ENCODE peak calls at places on chromosome 18, in six cellular contexts. Q, M, K, W, P and C are unnamed samples.

GRCh38 chr18:78812067-78812466 is 167.6 kb upstream of the SALL3 start:
- DNase-seq in Q (no peak), P (no peak), W (no peak), M (no peak), K (no peak), C (no peak)

GRCh38 chr18:45384137-45384998 is 230.9 kb upstream of the SLC14A2 start:
- DNase-seq in K (peak; percentile 68), W (peak; percentile 75), M (peak; percentile 24), Q (peak; percentile 16), P (peak; percentile 61), C (peak; percentile 31)

GRCh38 chr18:77077836-77078456 is 54.6 kb downstream of the MBP start:
- DNase-seq in M (no peak), K (no peak), W (no peak), Q (no peak), P (no peak), C (no peak)

GRCh38 chr18:59514193-59514592 is 155.1 kb upstream of the LMAN1 start:
- DNase-seq in P (no peak), W (peak; percentile 68), K (peak; percentile 18), Q (no peak), M (peak; percentile 43), C (peak; percentile 79)

GRCh38 chr18:59324623-59324971 is 6.1 kb upstream of the CPLX4 start:
- DNase-seq in Q (no peak), P (no peak), M (no peak), W (no peak), K (no peak), C (no peak)

GRCh38 chr18:78607221-78607620 is 372.4 kb upstream of the SALL3 start:
- DNase-seq in W (no peak), K (no peak), M (no peak), P (no peak), Q (no peak), C (peak; percentile 54)

GRCh38 chr18:56869189-56869777 is 218.1 kb downstream of the WDR7 start:
- DNase-seq in M (no peak), Q (peak; percentile 55), W (no peak), P (peak; percentile 70), K (peak; percentile 19), C (no peak)

GRCh38 chr18:60975419-60975818 is 357.8 kb upstream of the CDH20 start:
- DNase-seq in Q (no peak), K (no peak), M (no peak), W (no peak), P (no peak), C (no peak)

GRCh38 chr18:845152-845819 is 33.2 kb upstream of the YES1 start:
- DNase-seq in P (no peak), Q (peak; percentile 81), M (no peak), K (no peak), W (no peak), C (no peak)

GRCh38 chr18:23588836-23589560 is 2.7 kb upstream of the NPC1 start:
- DNase-seq in Q (no peak), W (no peak), P (no peak), M (no peak), K (no peak), C (no peak)

GRCh38 chr18:3703732-3704176 is 253.8 kb downstream of the TGIF1 start:
- DNase-seq in Q (peak; percentile 48), K (peak; percentile 53), W (peak; percentile 82), M (peak; percentile 23), P (peak; percentile 58), C (no peak)

GRCh38 chr18:76993573-76993972 is 139.0 kb downstream of the MBP start:
- DNase-seq in K (no peak), M (no peak), W (peak; percentile 6), Q (no peak), P (no peak), C (no peak)

GRCh38 chr18:59537581-59537980 is 159.6 kb downstream of the CCBE1 start:
- DNase-seq in P (no peak), W (no peak), M (no peak), K (no peak), Q (no peak), C (no peak)

GRCh38 chr18:8011906-8012305 is 444.8 kb downstream of the PTPRM start:
- DNase-seq in W (no peak), P (peak; percentile 2), K (no peak), M (no peak), Q (no peak), C (no peak)

GRCh38 chr18:47530695-47531094 is 279.2 kb upstream of the SKOR2 start:
- DNase-seq in M (no peak), Q (no peak), W (no peak), P (no peak), K (no peak), C (no peak)
- TF ChIP-seq POLR2A in M (no peak), Q (no peak), W (no peak), P (no peak), K (no peak), C (no peak)

GRCh38 chr18:47799376-47799775 is 131.1 kb downstream of the SMAD2 start:
- DNase-seq in M (no peak), W (peak; percentile 18), Q (no peak), K (no peak), P (no peak), C (no peak)

GRCh38 chr18:47800192-47800591 is 130.3 kb downstream of the SMAD2 start:
- DNase-seq in M (no peak), Q (no peak), W (no peak), K (no peak), P (no peak), C (no peak)

GRCh38 chr18:47800756-47801155 is 129.7 kb downstream of the SMAD2 start:
- DNase-seq in K (no peak), Q (no peak), W (no peak), P (no peak), M (no peak), C (no peak)

GRCh38 chr18:47797126-47797525 is 133.3 kb downstream of the SMAD2 start:
- DNase-seq in P (no peak), Q (no peak), K (no peak), W (no peak), M (no peak), C (no peak)

DNA sequence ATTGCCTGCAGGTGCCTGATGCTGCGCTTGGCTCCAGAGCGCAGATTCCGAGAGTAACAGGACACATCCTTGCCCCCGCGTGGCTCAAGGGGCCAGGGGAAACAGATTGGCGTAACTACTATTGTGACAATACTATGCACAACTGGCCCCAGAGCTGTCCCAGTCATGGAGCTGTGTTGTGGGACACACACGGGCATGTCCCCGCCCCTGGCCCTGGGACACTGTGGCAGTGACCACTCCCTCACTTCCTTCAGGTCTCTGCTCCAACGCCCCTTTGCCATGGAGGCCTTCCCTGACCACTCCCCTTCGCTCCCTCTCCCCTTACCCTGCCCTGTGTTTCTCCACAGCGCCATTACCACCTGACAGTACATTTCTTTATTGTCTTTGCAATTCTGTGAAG is 132.1 kb downstream of the SMAD2 start:
- DNase-seq in W (no peak), Q (no peak), K (no peak), M (no peak), P (no peak), C (no peak)
- TF ChIP-seq POLR2A in W (no peak), Q (no peak), K (no peak), M (no peak), P (no peak), C (no peak)

GRCh38 chr18:32711862-32712261 is 61.0 kb downstream of the KLHL14 start:
- DNase-seq in Q (no peak), W (no peak), M (no peak), K (no peak), P (no peak), C (no peak)
- TF ChIP-seq POLR2A in Q (no peak), W (no peak), M (no peak), K (no peak), P (no peak), C (no peak)

GRCh38 chr18:49461602-49461977 is 1.1 kb upstream of the DYM start:
- DNase-seq in M (no peak), K (no peak), Q (no peak), W (no peak), P (no peak), C (no peak)

GRCh38 chr18:49456794-49457193 is 3.7 kb downstream of the DYM start:
- DNase-seq in Q (no peak), M (no peak), K (no peak), W (no peak), P (no peak), C (no peak)

GRCh38 chr18:49457616-49458015 is 2.8 kb downstream of the DYM start:
- DNase-seq in Q (no peak), W (no peak), M (no peak), P (no peak), K (no peak), C (no peak)

GRCh38 chr18:49460958-49461601 is 635 bp upstream of the DYM start:
- DNase-seq in K (no peak), W (no peak), P (peak; percentile 28), Q (no peak), M (no peak), C (no peak)

GRCh38 chr18:49459404-49460171 is 857 bp downstream of the DYM start:
- DNase-seq in W (no peak), M (no peak), K (no peak), P (peak; percentile 27), Q (no peak), C (no peak)
- TF ChIP-seq POLR2A in W (no peak), M (no peak), K (no peak), P (no peak), Q (no peak), C (no peak)

GRCh38 chr18:63309422-63309821 is 10.1 kb downstream of the BCL2 start:
- DNase-seq in W (no peak), Q (no peak), P (no peak), M (no peak), K (no peak), C (no peak)
- TF ChIP-seq POLR2A in W (no peak), Q (no peak), P (no peak), M (no peak), K (no peak), C (no peak)